ENCODE peak calls at places on chromosomes 4 and X, in nine cellular contexts. X, Q, A, P, R, W, G, O and N are unnamed samples.

GRCh38 chrX:109635151-109635550 is 10.2 kb upstream of the KCNE5 start:
- DNase-seq in X (no peak), Q (peak; percentile 3), A (no peak), P (no peak), R (peak; percentile 5), W (peak; percentile 23), G (no peak), O (no peak), N (peak; percentile 4)

GRCh38 chr4:76881375-76881774 is 16.6 kb downstream of the SOWAHB start:
- DNase-seq in X (no peak), Q (no peak), A (no peak), P (no peak), R (no peak), W (no peak), G (no peak), O (peak; percentile 52), N (no peak)

GRCh38 chrX:151396042-151396826 is 772 bp upstream of the VMA21 start:
- DNase-seq in X (peak; percentile 29), Q (no peak), A (peak; percentile 2), P (peak; percentile 4), R (peak; percentile 43), W (peak; percentile 81), G (peak; percentile 67), O (peak; percentile 33), N (peak; percentile 74)

GRCh38 chr4:52197351-52197750 is 146.2 kb downstream of the SPATA18 start:
- DNase-seq in X (no peak), Q (no peak), A (no peak), P (no peak), R (no peak), W (no peak), G (no peak), O (no peak), N (peak; percentile 54)

GRCh38 chr4:123106741-123107140 is 184.3 kb upstream of the NUDT6 start:
- DNase-seq in X (no peak), Q (no peak), A (no peak), P (no peak), R (no peak), W (no peak), G (no peak), O (no peak), N (no peak)

GRCh38 chr4:6880691-6881090 is 28.9 kb upstream of the TBC1D14 start:
- DNase-seq in X (no peak), Q (no peak), A (no peak), P (no peak), R (no peak), W (no peak), G (no peak), O (no peak), N (no peak)

GRCh38 chrX:56733459-56734046 is 4.5 kb downstream of the NBDY start:
- DNase-seq in X (peak; percentile 15), Q (peak; percentile 16), A (no peak), P (no peak), R (peak; percentile 47), W (peak; percentile 51), G (peak; percentile 13), O (no peak), N (peak; percentile 35)

GRCh38 chr4:1096841-1097240 is 16.5 kb downstream of the RNF212 start:
- DNase-seq in X (no peak), Q (no peak), A (no peak), P (no peak), R (no peak), W (no peak), G (no peak), O (no peak), N (no peak)

GRCh38 chr4:122827258-122827887 is 742 bp downstream of the FGF2 start:
- DNase-seq in X (no peak), Q (peak; percentile 47), A (no peak), P (no peak), R (peak; percentile 25), W (peak; percentile 54), G (peak; percentile 40), O (peak; percentile 51), N (peak; percentile 46)

GRCh38 chr4:174317531-174317930 is 33.8 kb downstream of the CEP44 start:
- DNase-seq in X (no peak), Q (no peak), A (no peak), P (no peak), R (peak; percentile 23), W (peak; percentile 56), G (no peak), O (no peak), N (no peak)

GRCh38 chr4:159497961-159498360 is 395.1 kb downstream of the RAPGEF2 start:
- DNase-seq in X (no peak), Q (no peak), A (no peak), P (no peak), R (no peak), W (no peak), G (no peak), O (no peak), N (no peak)

GRCh38 chr4:10115271-10115656 is 1.3 kb downstream of the WDR1 start:
- DNase-seq in X (no peak), Q (no peak), A (no peak), P (no peak), R (peak; percentile 60), W (peak; percentile 66), G (peak; percentile 61), O (no peak), N (peak; percentile 69)

GRCh38 chr4:110553197-110553596 is 69.7 kb downstream of the PITX2 start:
- DNase-seq in X (no peak), Q (no peak), A (no peak), P (no peak), R (no peak), W (no peak), G (no peak), O (no peak), N (no peak)
- TF ChIP-seq CTCF in X (no peak), Q (no peak), A (no peak), P (no peak), R (no peak), W (no peak), G (no peak), O (no peak), N (no peak)

GRCh38 chr4:60432911-60433310 is 767.2 kb upstream of the ADGRL3 start:
- DNase-seq in X (no peak), Q (no peak), A (no peak), P (no peak), R (no peak), W (no peak), G (no peak), O (no peak), N (no peak)
- TF ChIP-seq CTCF in X (no peak), Q (no peak), A (no peak), P (no peak), R (no peak), W (no peak), G (no peak), O (no peak), N (no peak)

GRCh38 chrX:95351089-95351488 is 1333.6 kb upstream of the DIAPH2 start:
- DNase-seq in X (no peak), Q (no peak), A (no peak), P (no peak), R (no peak), W (no peak), G (no peak), O (no peak), N (no peak)

DNA sequence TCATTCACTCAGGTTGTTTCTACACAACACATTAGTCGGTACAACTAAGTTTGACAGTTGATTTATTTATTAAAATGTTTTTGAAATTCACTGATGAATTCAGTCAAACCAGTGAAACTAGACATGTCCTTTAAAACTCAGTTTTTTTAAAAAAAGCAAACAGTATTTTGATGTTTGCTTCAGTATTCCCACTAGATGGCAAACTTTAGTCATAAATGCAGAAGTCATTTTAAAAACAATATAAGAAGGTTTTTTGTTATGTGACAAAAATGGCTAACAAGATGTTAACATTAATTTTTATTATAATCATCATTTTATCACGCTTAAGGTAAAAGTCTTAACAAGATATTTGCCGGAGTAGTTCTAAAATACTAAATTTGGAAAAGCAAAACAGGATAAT is 1337.8 kb upstream of the DIAPH2 start:
- DNase-seq in X (no peak), Q (no peak), A (no peak), P (no peak), R (peak; percentile 5), W (peak; percentile 19), G (peak; percentile 2), O (no peak), N (no peak)
- TF ChIP-seq CTCF in X (no peak), Q (no peak), A (no peak), P (no peak), R (peak; percentile 38), W (peak; percentile 27), G (no peak), O (no peak), N (no peak)

DNA sequence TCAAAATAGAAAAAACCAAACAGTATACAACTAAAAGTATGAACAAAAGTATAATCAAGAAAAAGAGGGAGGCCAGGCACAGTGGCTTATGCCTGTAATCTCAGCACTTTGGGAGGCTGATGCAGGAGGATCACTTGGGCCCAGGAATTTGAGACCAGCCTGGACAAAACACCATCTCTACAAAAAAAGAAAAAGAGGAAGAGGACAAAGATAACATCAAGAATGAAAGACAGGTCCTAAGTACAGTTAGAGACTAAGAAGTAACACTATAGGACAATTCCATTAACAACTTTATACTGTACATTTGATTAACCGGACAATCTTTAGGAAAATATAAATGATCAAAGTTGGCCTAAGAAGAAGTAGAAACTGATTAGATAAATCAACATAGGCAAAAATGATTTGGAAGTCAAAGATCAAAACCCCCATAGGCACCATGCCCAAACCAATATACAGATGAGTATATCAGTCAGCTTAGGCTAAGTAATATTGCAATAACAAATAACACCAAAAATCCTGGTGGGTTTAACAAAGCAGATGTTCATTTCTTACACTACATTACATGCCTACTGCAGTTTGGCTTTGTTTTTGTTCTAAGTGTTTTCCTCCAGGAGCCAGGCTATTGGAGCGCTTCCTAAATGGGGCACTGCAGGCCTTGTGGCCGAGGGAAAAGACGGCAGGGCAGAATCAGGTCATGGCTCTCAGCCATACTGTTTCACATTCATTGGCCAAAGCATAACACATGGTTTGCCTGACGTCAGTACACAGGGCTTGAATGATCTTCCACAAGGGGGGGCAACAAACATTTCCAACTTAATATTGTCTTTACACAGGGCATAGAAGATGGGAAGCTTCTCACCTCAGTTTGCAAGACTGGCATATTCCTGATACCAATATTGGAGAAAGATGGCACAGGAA is 42.2 kb upstream of the HGFAC start:
- DNase-seq in X (no peak), Q (no peak), A (no peak), P (no peak), R (no peak), W (peak; percentile 45), G (peak; percentile 34), O (no peak), N (no peak)
- TF ChIP-seq CTCF in X (no peak), Q (no peak), A (no peak), P (no peak), R (no peak), W (peak; percentile 5), G (peak; percentile 25), O (no peak), N (no peak)

DNA sequence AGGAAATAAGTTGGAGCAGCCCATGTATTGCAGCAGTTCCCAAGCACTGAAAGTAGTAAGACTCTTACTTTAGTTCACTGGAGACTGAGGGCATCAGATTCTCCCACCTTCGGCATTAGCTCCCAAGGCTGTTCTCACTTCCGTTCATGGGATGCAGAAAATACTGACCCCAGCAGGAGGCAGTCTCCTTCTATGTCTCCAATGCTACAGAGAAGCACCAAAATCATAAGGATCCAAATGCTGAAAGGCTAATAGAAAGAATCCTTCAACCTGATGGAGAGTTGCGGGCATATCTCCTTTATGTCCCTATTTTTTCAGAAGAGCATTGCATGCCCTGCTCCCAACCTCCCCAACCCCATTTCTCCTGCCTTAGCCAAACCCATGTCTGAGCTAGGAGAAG is 32.4 kb downstream of the ADH7 start:
- DNase-seq in X (no peak), Q (no peak), A (no peak), P (no peak), R (no peak), W (no peak), G (no peak), O (no peak), N (no peak)
- TF ChIP-seq CTCF in X (no peak), Q (no peak), A (no peak), P (no peak), R (no peak), W (no peak), G (peak; percentile 9), O (no peak), N (no peak)

GRCh38 chr4:87451537-87451936 is 29.2 kb downstream of the NUDT9 start:
- DNase-seq in X (no peak), Q (no peak), A (no peak), P (no peak), R (no peak), W (no peak), G (no peak), O (no peak), N (no peak)
- TF ChIP-seq CTCF in X (no peak), Q (no peak), A (no peak), P (no peak), R (no peak), W (peak; percentile 20), G (no peak), O (no peak), N (peak; percentile 9)